ENCODE peak calls at places on chromosomes 12 and 14, in eight cellular contexts. W, X, Y, N, S, A, J and I are unnamed samples.

GRCh38 chr12:26239127-26239500 is 43.7 kb downstream of the SSPN start:
- DNase-seq in W (no peak), S (no peak), J (peak; percentile 14), X (no peak), A (no peak), Y (no peak), N (no peak), I (no peak)

GRCh38 chr12:9798008-9798619 is 29.2 kb upstream of the KLRF1 start:
- DNase-seq in J (peak; percentile 56), Y (no peak), A (peak; percentile 82), N (peak; percentile 78), X (peak; percentile 92), W (no peak), S (peak; percentile 57), I (peak; percentile 61)

GRCh38 chr14:23610090-23610814 is 25.9 kb upstream of the DHRS2 start:
- DNase-seq in N (no peak), S (no peak), J (no peak), A (no peak), Y (no peak), X (no peak), W (no peak), I (no peak)

GRCh38 chr14:51600658-51601057 is 51.1 kb upstream of the FRMD6 start:
- DNase-seq in X (no peak), W (no peak), S (no peak), N (no peak), A (no peak), Y (no peak), J (no peak), I (no peak)

GRCh38 chr12:95216704-95217376 is 427 bp downstream of the FGD6 start:
- DNase-seq in J (no peak), S (no peak), X (peak; percentile 44), W (no peak), N (no peak), A (no peak), Y (no peak), I (no peak)

GRCh38 chr14:99635116-99635515 is 9.8 kb upstream of the HHIPL1 start:
- DNase-seq in N (no peak), S (no peak), W (no peak), A (no peak), X (no peak), J (no peak), Y (no peak), I (no peak)

GRCh38 chr12:20629414-20630156 is 65.5 kb upstream of the SLCO1C1 start:
- DNase-seq in Y (peak; percentile 21), W (no peak), J (peak; percentile 21), S (no peak), N (no peak), X (no peak), A (no peak), I (no peak)

GRCh38 chr12:87444039-87444438 is 585.2 kb downstream of the C12orf50 start:
- DNase-seq in X (no peak), A (no peak), N (no peak), S (no peak), J (peak; percentile 1), Y (no peak), W (no peak), I (no peak)

GRCh38 chr12:105279460-105280056 is 43.6 kb upstream of the APPL2 start:
- DNase-seq in J (no peak), Y (no peak), A (peak; percentile 58), X (peak; percentile 75), W (no peak), S (peak; percentile 29), N (peak; percentile 27), I (no peak)

GRCh38 chr12:95963104-95963503 is 20.0 kb downstream of the AMDHD1 start:
- DNase-seq in J (no peak), W (no peak), S (no peak), A (peak; percentile 54), N (no peak), X (peak; percentile 28), Y (no peak), I (no peak)

GRCh38 chr12:32997471-32997870 is 100.9 kb upstream of the PKP2 start:
- DNase-seq in S (no peak), X (no peak), Y (no peak), J (no peak), N (no peak), A (no peak), W (no peak), I (no peak)

GRCh38 chr12:116381744-116382455 is 104.4 kb upstream of the MED13L start:
- DNase-seq in S (no peak), N (no peak), W (no peak), X (no peak), J (peak; percentile 98), Y (no peak), A (peak; percentile 92), I (no peak)

GRCh38 chr12:132354982-132355680 is 25.7 kb upstream of the GALNT9 start:
- DNase-seq in A (no peak), N (no peak), X (no peak), S (no peak), J (no peak), W (no peak), Y (no peak), I (peak; percentile 51)

GRCh38 chr14:34012978-34013713 is 62.3 kb upstream of the EGLN3 start:
- DNase-seq in X (peak; percentile 39), S (peak; percentile 63), N (peak; percentile 28), A (no peak), Y (no peak), J (no peak), W (no peak), I (no peak)

GRCh38 chr12:82688035-82688501 is 1.4 kb downstream of the TMTC2 start:
- DNase-seq in Y (no peak), S (peak; percentile 74), W (no peak), A (peak; percentile 38), N (peak; percentile 24), X (peak; percentile 41), J (no peak), I (no peak)

GRCh38 chr14:97177635-97178034 is 380.5 kb downstream of the VRK1 start:
- DNase-seq in N (peak; percentile 67), J (no peak), S (no peak), X (peak; percentile 85), W (no peak), A (no peak), Y (no peak), I (no peak)

GRCh38 chr14:62692490-62693106 is 352.7 kb downstream of the KCNH5 start:
- DNase-seq in J (peak; percentile 51), W (no peak), A (no peak), N (no peak), X (no peak), Y (no peak), S (no peak), I (no peak)

GRCh38 chr12:116708826-116709756 is 28.8 kb downstream of the SPRING1 start:
- DNase-seq in J (peak; percentile 58), X (peak; percentile 43), N (peak; percentile 69), W (peak; percentile 68), A (peak; percentile 76), S (peak; percentile 97), Y (peak; percentile 37), I (peak; percentile 80)

GRCh38 chr14:77222546-77223225 is 41.1 kb downstream of the TMEM63C start:
- DNase-seq in S (no peak), J (no peak), X (no peak), Y (no peak), W (no peak), N (no peak), A (peak; percentile 66), I (no peak)

GRCh38 chr14:90733139-90733808 is 83.0 kb downstream of the TTC7B start:
- DNase-seq in A (no peak), Y (peak; percentile 31), S (peak; percentile 95), N (no peak), X (no peak), J (no peak), W (no peak), I (no peak)

GRCh38 chr12:85568395-85569103 is 267.7 kb downstream of the RASSF9 start:
- DNase-seq in A (peak; percentile 4), Y (no peak), X (no peak), N (no peak), J (no peak), S (peak; percentile 32), W (no peak), I (no peak)

GRCh38 chr12:121893901-121894540 is 5.4 kb downstream of the PSMD9 start:
- DNase-seq in A (no peak), N (no peak), S (peak; percentile 20), Y (no peak), J (peak; percentile 77), X (no peak), W (no peak), I (no peak)

GRCh38 chr12:3107954-3108353 is 30.8 kb downstream of the TSPAN9 start:
- DNase-seq in X (no peak), Y (no peak), N (no peak), J (no peak), S (no peak), W (no peak), A (no peak), I (no peak)